ENCODE peak calls at places on chromosomes 13 and 19, in five cellular contexts. Q, V, O, T and N are unnamed samples.
A peak's percentile ranks its signal among the peaks of the same experiment; 100 is the strongest.

GRCh38 chr19:29665826-29666633 is 769 bp downstream of the PLEKHF1 start:
- DNase-seq in V (no peak), Q (peak; percentile 30), O (peak; percentile 52), T (peak; percentile 37), N (no peak)

GRCh38 chr13:66714795-66715194 is 515.3 kb downstream of the PCDH9 start:
- DNase-seq in O (no peak), Q (no peak), T (no peak), V (no peak), N (no peak)

GRCh38 chr19:17052439-17052838 is 22.8 kb downstream of the HAUS8 start:
- DNase-seq in O (no peak), Q (peak; percentile 16), V (peak; percentile 68), T (peak; percentile 38), N (peak; percentile 76)

GRCh38 chr13:97256343-97256783 is 34.2 kb downstream of the MBNL2 start:
- DNase-seq in O (no peak), T (peak; percentile 35), Q (no peak), V (no peak), N (no peak)

GRCh38 chr19:31378404-31378803 is 29.2 kb upstream of the TSHZ3 start:
- DNase-seq in V (peak; percentile 24), T (peak; percentile 13), Q (no peak), O (no peak), N (peak; percentile 38)

GRCh38 chr19:2271516-2272103 is 10.4 kb downstream of the PEAK3 start:
- DNase-seq in O (no peak), V (no peak), T (peak; percentile 44), Q (no peak), N (no peak)

GRCh38 chr19:34365463-34366401 is 736 bp downstream of the GPI start:
- DNase-seq in V (no peak), O (no peak), Q (peak; percentile 54), T (peak; percentile 68), N (peak; percentile 50)

GRCh38 chr19:10422846-10423245 is 2.5 kb downstream of the PDE4A start:
- DNase-seq in V (no peak), Q (no peak), T (no peak), O (no peak), N (no peak)

GRCh38 chr13:44219808-44220544 is 153.6 kb upstream of the SERP2 start:
- DNase-seq in V (no peak), T (no peak), Q (no peak), O (no peak), N (peak; percentile 34)

GRCh38 chr13:44755872-44756271 is 179.7 kb upstream of the TSC22D1 start:
- DNase-seq in Q (no peak), T (no peak), V (no peak), O (no peak), N (no peak)

GRCh38 chr13:87777395-87777794 is 106.2 kb downstream of the SLITRK5 start:
- DNase-seq in V (no peak), O (no peak), Q (no peak), T (no peak), N (no peak)

GRCh38 chr13:25453966-25454365 is 82.2 kb downstream of the ATP8A2 start:
- DNase-seq in T (no peak), Q (no peak), V (no peak), O (no peak), N (no peak)

GRCh38 chr13:87093399-87093798 is 577.8 kb upstream of the SLITRK5 start:
- DNase-seq in O (no peak), T (no peak), V (no peak), Q (no peak), N (no peak)

GRCh38 chr19:12790628-12791344 is 500 bp upstream of the JUNB start:
- DNase-seq in T (no peak), Q (peak; percentile 20), O (no peak), V (no peak), N (no peak)

GRCh38 chr19:40006273-40006691 is 9.4 kb downstream of the ZNF546 start:
- DNase-seq in T (no peak), V (no peak), Q (no peak), O (no peak), N (no peak)

GRCh38 chr13:43232144-43232840 is 208.9 kb downstream of the DNAJC15 start:
- DNase-seq in T (no peak), Q (no peak), O (no peak), V (no peak), N (no peak)

GRCh38 chr13:75485286-75486062 is 3.5 kb upstream of the TBC1D4 start:
- DNase-seq in O (no peak), T (no peak), Q (no peak), V (no peak), N (no peak)

GRCh38 chr19:37218592-37218935 is 550 bp downstream of the ZNF383 start:
- DNase-seq in Q (no peak), O (no peak), V (no peak), T (no peak), N (no peak)

GRCh38 chr13:99322297-99323103 is 15.3 kb upstream of the GPR183 start:
- DNase-seq in Q (no peak), T (no peak), V (no peak), O (no peak), N (no peak)

GRCh38 chr19:4508698-4509097 is 9.6 kb downstream of the PLIN4 start:
- DNase-seq in V (no peak), Q (no peak), O (no peak), T (no peak), N (no peak)

GRCh38 chr13:111076156-111077013 is 38.7 kb upstream of the ARHGEF7 start:
- DNase-seq in Q (no peak), T (no peak), O (no peak), V (no peak), N (no peak)

GRCh38 chr13:80338781-80339577 is 1.9 kb downstream of the SPRY2 start:
- DNase-seq in T (peak; percentile 78), V (peak; percentile 63), O (peak; percentile 63), Q (peak; percentile 76), N (peak; percentile 85)

GRCh38 chr13:80341098-80341701 is at the start of gene SPRY2:
- DNase-seq in T (peak; percentile 96), Q (peak; percentile 88), O (peak; percentile 88), V (peak; percentile 91), N (peak; percentile 96)

GRCh38 chr13:80339578-80339840 is 1.4 kb downstream of the SPRY2 start:
- DNase-seq in V (no peak), T (no peak), Q (no peak), O (no peak), N (peak; percentile 8)

GRCh38 chr13:80340643-80341097 is 256 bp downstream of the SPRY2 start:
- DNase-seq in T (no peak), Q (no peak), O (no peak), V (peak; percentile 39), N (no peak)

DNA sequence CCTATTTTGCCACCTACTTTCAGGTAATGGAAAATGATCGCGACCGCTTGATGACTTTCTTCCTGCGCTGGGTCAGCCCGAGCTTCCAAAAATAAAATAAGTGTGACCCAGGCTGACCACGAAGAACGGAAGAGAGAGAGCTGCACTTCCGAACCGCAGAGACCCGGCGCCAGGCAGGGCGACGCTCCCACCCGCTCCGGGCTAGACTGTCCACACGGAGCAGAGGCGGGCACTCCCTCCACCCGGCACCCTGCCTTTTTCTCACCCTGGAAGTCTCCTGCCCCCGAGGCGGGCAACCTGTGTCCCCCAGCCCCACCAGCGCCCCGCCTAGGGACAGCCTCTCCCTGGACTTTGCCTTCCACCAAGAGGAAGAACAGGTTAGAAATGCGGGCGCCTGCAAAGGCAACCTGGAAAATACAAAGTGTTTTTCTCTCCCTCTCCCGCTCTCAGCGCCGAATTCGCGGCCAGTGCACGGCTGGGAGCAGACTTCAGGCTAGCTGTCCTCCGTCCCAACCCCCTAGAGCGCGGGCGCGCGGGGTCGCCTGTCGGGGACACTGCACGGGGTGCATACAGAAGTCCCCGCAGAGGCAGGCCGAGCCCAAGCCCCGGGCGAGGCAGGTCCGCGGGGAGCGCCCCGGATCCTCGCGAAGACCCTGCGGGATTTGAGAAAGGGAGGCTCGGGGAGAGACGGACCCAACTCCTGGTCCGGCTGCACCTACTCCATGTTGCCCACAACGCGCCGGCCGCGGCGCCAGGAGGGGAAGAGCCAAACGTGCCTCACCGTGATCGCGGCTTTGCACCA is 884 bp downstream of the SPRY2 start:
- DNase-seq in O (no peak), T (peak; percentile 61), V (peak; percentile 36), Q (peak; percentile 57), N (peak; percentile 46)
- TF ChIP-seq POLR2A in O (no peak), T (peak; percentile 46), V (no peak), Q (peak; percentile 24), N (no peak)

GRCh38 chr19:19515764-19516519 is at the start of gene NDUFA13:
- DNase-seq in O (peak; percentile 95), V (peak; percentile 97), T (peak; percentile 94), Q (peak; percentile 90), N (peak; percentile 89)
- TF ChIP-seq CTCF in O (no peak), V (no peak), T (no peak), Q (no peak), N (no peak)

DNA sequence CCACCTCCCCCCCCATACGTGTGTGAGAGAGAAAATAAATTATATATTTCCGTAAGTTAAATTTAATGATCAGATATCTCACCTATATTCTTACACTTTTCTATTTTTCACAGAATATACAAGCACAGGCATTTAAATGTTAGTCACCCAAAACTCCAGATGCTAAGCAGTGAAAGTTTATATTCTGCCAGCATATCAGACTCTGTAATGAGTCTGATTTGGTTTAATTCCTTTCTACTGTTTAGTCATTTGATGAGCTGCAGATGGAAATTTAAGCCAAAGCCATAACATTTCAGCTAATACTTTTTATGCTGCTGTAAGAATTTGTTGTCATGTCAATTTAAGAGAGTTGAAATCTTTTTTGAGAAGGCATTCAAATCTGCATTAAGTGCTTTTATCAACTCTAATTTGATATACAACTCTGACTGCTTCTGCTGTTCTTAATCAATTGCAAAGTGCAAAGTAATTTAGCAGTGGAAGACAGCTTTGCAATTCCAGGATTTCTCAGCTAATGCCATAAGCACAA is 8.0 kb downstream of the FRY start:
- DNase-seq in V (no peak), T (no peak), Q (no peak), O (no peak), N (no peak)
- H3K27ac ChIP-seq in V (no peak overlapping the region), T (no peak overlapping the region), Q (no peak overlapping the region), O (no peak overlapping the region), N (no peak overlapping the region)

GRCh38 chr13:51955841-51956603 is 55.2 kb downstream of the ATP7B start:
- DNase-seq in O (no peak), T (no peak), V (no peak), Q (no peak), N (no peak)
- TF ChIP-seq POLR2A in O (no peak), T (no peak), V (no peak), Q (no peak), N (no peak)

GRCh38 chr19:51364200-51365106 is 1.7 kb downstream of the ETFB start:
- DNase-seq in Q (no peak), T (no peak), O (no peak), V (no peak), N (no peak)

GRCh38 chr19:51366999-51367564 is 894 bp upstream of the ETFB start:
- DNase-seq in V (no peak), O (no peak), T (no peak), Q (no peak), N (no peak)

GRCh38 chr19:51367565-51368365 is 1.0 kb downstream of the CLDND2 start:
- DNase-seq in Q (peak; percentile 99), V (peak; percentile 99), O (peak; percentile 99), T (peak; percentile 99), N (peak; percentile 98)

GRCh38 chr19:51366050-51366998 is at the start of gene ETFB:
- DNase-seq in V (peak; percentile 98), Q (peak; percentile 99), T (peak; percentile 99), O (peak; percentile 98), N (peak; percentile 97)

GRCh38 chr19:51365211-51366049 is 758 bp downstream of the ETFB start:
- DNase-seq in V (peak; percentile 22), Q (peak; percentile 56), O (no peak), T (peak; percentile 50), N (no peak)
- TF ChIP-seq CTCF in V (no peak), Q (no peak), O (no peak), T (no peak), N (no peak)